ENCODE peak calls at places on chromosomes 5 and 9, in four cellular contexts. U is CD14-positive monocyte, A is GM12864, F is omental fat pad. Z is an unnamed sample.

GRCh38 chr9:134179918-134180785 is 15.8 kb upstream of the RNU6ATAC start:
- DNase-seq in F (no peak), U (peak; percentile 44), A (no peak), Z (no peak)

GRCh38 chr5:85576666-85577065 is 1041.1 kb upstream of the COX7C start:
- DNase-seq in F (no peak), U (no peak), A (no peak), Z (no peak)

GRCh38 chr5:1430121-1430795 is 15.0 kb downstream of the SLC6A3 start:
- DNase-seq in A (no peak), U (no peak), F (no peak), Z (no peak)

GRCh38 chr5:88675159-88675757 is 207.7 kb downstream of the MEF2C start:
- DNase-seq in A (no peak), F (no peak), U (no peak), Z (no peak)

GRCh38 chr5:1793966-1794895 is 5.4 kb downstream of the MRPL36 start:
- DNase-seq in F (no peak), U (no peak), A (no peak), Z (no peak)

GRCh38 chr5:133714161-133714915 is 102.0 kb upstream of the FSTL4 start:
- DNase-seq in F (no peak), A (no peak), U (no peak), Z (no peak)

GRCh38 chr9:82031538-82032280 is 43.1 kb downstream of the SPATA31D1 start:
- DNase-seq in U (no peak), F (peak; percentile 37), A (no peak), Z (no peak)

GRCh38 chr9:130739081-130739480 is 45.5 kb downstream of the EXOSC2 start:
- DNase-seq in F (no peak), A (no peak), U (no peak), Z (no peak)

GRCh38 chr9:119164716-119165115 is 204.5 kb downstream of the BRINP1 start:
- DNase-seq in A (no peak), F (no peak), U (no peak), Z (no peak)

GRCh38 chr5:76801159-76801802 is 17.5 kb upstream of the F2RL1 start:
- DNase-seq in F (no peak), A (no peak), U (no peak), Z (no peak)

GRCh38 chr9:133505186-133505830 is 19.5 kb downstream of the MYMK start:
- DNase-seq in U (no peak), F (no peak), A (no peak), Z (no peak)

GRCh38 chr5:139658501-139658927 is 10.4 kb downstream of the CXXC5 start:
- DNase-seq in A (no peak), F (no peak), U (no peak), Z (no peak)
- TF ChIP-seq CTCF in A (no peak), F (no peak), U (peak; percentile 25), Z (no peak)

DNA sequence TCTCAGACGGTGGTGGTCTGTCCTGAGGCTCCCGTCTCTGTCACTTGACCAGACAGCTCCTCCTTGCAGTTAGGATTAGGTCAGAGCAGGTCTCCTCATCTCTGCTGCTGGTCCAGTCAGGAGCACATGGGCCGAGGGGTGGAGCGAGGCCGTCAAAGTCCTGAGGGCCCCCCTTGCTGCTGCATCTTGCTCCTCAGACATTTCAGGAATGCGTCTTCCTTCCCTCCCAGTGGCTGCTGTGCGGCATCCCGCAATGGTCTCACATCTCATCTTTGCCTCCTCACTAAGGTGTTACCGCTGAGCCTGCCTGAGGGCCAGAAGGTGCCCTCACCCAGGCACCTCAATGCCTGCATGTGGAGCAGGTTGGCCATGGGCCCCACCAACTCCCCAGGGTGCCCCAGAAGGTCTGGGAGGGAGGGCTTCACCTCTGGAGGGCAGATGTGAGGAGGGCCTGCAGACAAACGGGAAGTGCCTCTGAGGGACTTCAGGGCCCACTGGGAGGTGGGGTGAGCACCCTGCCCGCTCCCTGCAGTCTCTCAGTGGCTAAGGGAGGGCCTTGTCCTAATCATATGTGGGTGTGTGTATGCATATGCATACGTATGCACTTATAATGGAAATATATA is 137.7 kb upstream of the LMX1B start:
- DNase-seq in A (no peak), U (no peak), F (no peak), Z (no peak)
- TF ChIP-seq CTCF in A (no peak), U (no peak), F (no peak), Z (no peak)

GRCh38 chr5:125348936-125349335 is 602.5 kb upstream of the ZNF608 start:
- DNase-seq in A (no peak), U (no peak), F (no peak), Z (no peak)

GRCh38 chr5:125346316-125346715 is 599.9 kb upstream of the ZNF608 start:
- DNase-seq in A (no peak), U (no peak), F (no peak), Z (no peak)

GRCh38 chr5:125348221-125348692 is 601.8 kb upstream of the ZNF608 start:
- DNase-seq in U (no peak), F (no peak), A (no peak), Z (no peak)

GRCh38 chr5:125349432-125349831 is 603.0 kb upstream of the ZNF608 start:
- DNase-seq in A (no peak), F (no peak), U (no peak), Z (no peak)
- TF ChIP-seq CTCF in A (no peak), F (no peak), U (no peak), Z (no peak)

DNA sequence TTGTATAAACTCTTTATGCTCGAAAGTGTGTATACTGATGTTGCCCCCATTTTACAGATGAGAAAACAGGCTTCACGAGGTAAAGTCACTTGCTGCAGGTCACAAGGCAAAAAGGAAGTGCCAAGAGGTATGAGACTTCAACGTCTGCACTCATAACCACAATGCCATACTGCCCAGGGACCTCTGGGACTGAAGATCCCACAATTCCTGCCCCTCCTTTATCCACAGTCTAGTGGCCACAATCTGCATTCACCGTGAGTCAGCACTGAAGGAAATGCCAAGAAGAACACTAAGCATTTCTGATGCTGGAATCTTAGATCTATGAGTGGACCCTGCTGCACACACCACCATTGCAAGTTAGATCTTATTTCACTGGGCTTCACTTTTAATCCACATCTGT is 37.3 kb downstream of the MED27 start:
- DNase-seq in A (no peak), F (no peak), U (no peak), Z (no peak)
- TF ChIP-seq CTCF in A (no peak), F (no peak), U (no peak), Z (no peak)

Z was measured in GM10248.